ENCODE peak calls at places on chromosomes 7 and 10, in five cellular contexts. I, L, R, U and Y are unnamed samples.

GRCh38 chr7:128903621-128904361 is 6.7 kb downstream of the KCP start:
- DNase-seq in I (no peak), L (no peak), R (no peak), U (no peak), Y (no peak)

GRCh38 chr7:12735923-12736322 is 48.5 kb downstream of the ARL4A start:
- DNase-seq in I (no peak), L (no peak), R (no peak), U (no peak), Y (no peak)

GRCh38 chr10:125102216-125102615 is 58.1 kb downstream of the CTBP2 start:
- DNase-seq in I (peak), L (no peak), R (no peak), U (no peak), Y (no peak)

GRCh38 chr10:84178387-84178697 is 4.7 kb downstream of the GPR15LG start:
- DNase-seq in I (no peak), L (no peak), R (no peak), U (no peak), Y (no peak)

GRCh38 chr10:20233423-20233822 is 417.2 kb downstream of the PLXDC2 start:
- DNase-seq in I (no peak), L (no peak), R (no peak), U (no peak), Y (no peak)

GRCh38 chr7:144027070-144027469 is 21.7 kb upstream of the OR2A5 start:
- DNase-seq in I (no peak), L (no peak), R (no peak), U (no peak), Y (no peak)

GRCh38 chr10:89891006-89891405 is 189.6 kb downstream of the KIF20B start:
- DNase-seq in I (no peak), L (no peak), R (no peak), U (no peak), Y (no peak)

GRCh38 chr10:99296605-99297004 is 32.6 kb upstream of the CNNM1 start:
- DNase-seq in I (no peak), L (no peak), R (no peak), U (no peak), Y (no peak)

GRCh38 chr7:36639826-36640225 is 84.5 kb downstream of the AOAH start:
- DNase-seq in I (no peak), L (no peak), R (no peak), U (no peak), Y (no peak)

GRCh38 chr10:77245953-77246352 is 391.7 kb downstream of the KCNMA1 start:
- DNase-seq in I (no peak), L (no peak), R (no peak), U (no peak), Y (no peak)

GRCh38 chr7:109009636-109010035 is 440.0 kb downstream of the DNAJB9 start:
- DNase-seq in I (no peak), L (no peak), R (no peak), U (no peak), Y (no peak)

GRCh38 chr10:79392020-79392398 is 44.7 kb downstream of the PPIF start:
- DNase-seq in I (no peak), L (no peak), R (no peak), U (no peak), Y (no peak)

GRCh38 chr10:57657164-57657765 is 610.4 kb downstream of the IPMK start:
- DNase-seq in I (peak), L (peak), R (peak), U (no peak), Y (peak)

GRCh38 chr7:19215421-19215820 is 70.2 kb upstream of the FERD3L start:
- DNase-seq in I (peak), L (no peak), R (no peak), U (peak), Y (peak)

GRCh38 chr10:121900443-121901174 is 27.2 kb downstream of the ATE1 start:
- DNase-seq in I (peak), L (peak), R (peak), U (no peak), Y (peak)

GRCh38 chr10:114748270-114748669 is 73.3 kb upstream of the FHIP2A start:
- DNase-seq in I (no peak), L (no peak), R (no peak), U (no peak), Y (no peak)

GRCh38 chr7:137832382-137832781 is 14.4 kb downstream of the DGKI start:
- DNase-seq in I (no peak), L (no peak), R (no peak), U (no peak), Y (no peak)

GRCh38 chr10:73819513-73820093 is 8.2 kb upstream of the NDST2 start:
- DNase-seq in I (peak), L (no peak), R (no peak), U (no peak), Y (no peak)

GRCh38 chr10:74189999-74190421 is 39.0 kb downstream of the ADK start:
- DNase-seq in I (peak), L (peak), R (no peak), U (peak), Y (peak)

GRCh38 chr10:71217266-71218045 is 5.1 kb downstream of the UNC5B start:
- DNase-seq in I (no peak), L (no peak), R (peak), U (no peak), Y (no peak)